ENCODE peak calls at places on chromosomes 2 and 18, in four cellular contexts. W is trophoblast cell, D is neuronal stem cell, U is H9. B is an unnamed sample. For H3K4me1, the result is how much of the 10 kb centered on the place peaks cover.

GRCh38 chr2:5720426-5720825 is 28.2 kb downstream of the SOX11 start:
- DNase-seq in D (no peak), U (no peak), W (no peak), B (peak)

GRCh38 chr2:197504512-197504911 is 4.3 kb downstream of the HSPE1 start:
- DNase-seq in D (no peak), W (no peak), U (no peak), B (no peak)

GRCh38 chr2:53863538-53864227 is 3.9 kb upstream of the GPR75 start:
- DNase-seq in W (no peak), U (no peak), D (no peak), B (no peak)

GRCh38 chr2:7161501-7161900 is 244.3 kb downstream of the RNF144A start:
- DNase-seq in D (no peak), U (no peak), W (peak), B (no peak)

GRCh38 chr2:200127852-200128251 is 172.5 kb downstream of the MAIP1 start:
- DNase-seq in D (no peak), U (no peak), W (peak), B (peak)

GRCh38 chr18:26480897-26481795 is 67.2 kb downstream of the KCTD1 start:
- DNase-seq in D (no peak), U (no peak), W (peak), B (peak)

GRCh38 chr18:56421641-56422040 is 216.8 kb downstream of the TXNL1 start:
- DNase-seq in D (no peak), W (no peak), U (no peak), B (no peak)

GRCh38 chr18:78582131-78582789 is 397.4 kb upstream of the SALL3 start:
- DNase-seq in U (no peak), D (no peak), W (no peak), B (no peak)

GRCh38 chr2:186518945-186519344 is 32.9 kb downstream of the ZC3H15 start:
- DNase-seq in U (no peak), D (no peak), W (peak), B (peak)

GRCh38 chr2:107197601-107198000 is 311.6 kb upstream of the ST6GAL2 start:
- DNase-seq in W (no peak), D (no peak), U (no peak), B (no peak)

GRCh38 chr2:232438951-232439757 is 16.8 kb upstream of the ALPI start:
- DNase-seq in W (peak), D (no peak), U (peak), B (peak)

GRCh38 chr2:47388888-47389287 is 14.1 kb upstream of the MSH2 start:
- DNase-seq in U (no peak), D (no peak), W (no peak), B (peak)

GRCh38 chr2:240569998-240570530 is 1.8 kb downstream of the RNPEPL1 start:
- DNase-seq in D (no peak), W (no peak), U (no peak), B (no peak)

GRCh38 chr2:44932564-44933392 is 8.7 kb upstream of the SIX3 start:
- DNase-seq in D (no peak), U (peak), W (no peak), B (no peak)

GRCh38 chr18:30192216-30192615 is 850.3 kb downstream of the DSC3 start:
- DNase-seq in D (no peak), W (no peak), U (peak), B (no peak)

GRCh38 chr2:160918909-160919503 is 241.2 kb upstream of the TANK start:
- DNase-seq in D (no peak), U (peak), W (peak), B (peak)
- H2BK120ac ChIP-seq in D (no peak), U (no peak), W (peak), B (no peak)

GRCh38 chr18:3593904-3594759 is 144.2 kb downstream of the TGIF1 start:
- DNase-seq in D (peak), W (peak), U (peak), B (peak)

GRCh38 chr18:3597159-3597977 is 147.4 kb downstream of the TGIF1 start:
- DNase-seq in U (no peak), D (no peak), W (no peak), B (peak)

GRCh38 chr18:3595282-3596273 is 145.6 kb downstream of the TGIF1 start:
- DNase-seq in W (peak), D (no peak), U (no peak), B (peak)

GRCh38 chr18:3594760-3595241 is 144.8 kb downstream of the TGIF1 start:
- DNase-seq in W (peak), U (no peak), D (no peak), B (peak)

GRCh38 chr18:3596324-3597158 is 146.6 kb downstream of the TGIF1 start:
- DNase-seq in U (peak), W (peak), D (no peak), B (peak)
- H2BK12ac ChIP-seq in U (no peak), W (peak), D (no peak), B (peak)

GRCh38 chr2:171163261-171163660 is 2.6 kb upstream of the TLK1 start:
- DNase-seq in D (no peak), W (no peak), U (no peak), B (no peak)
- H3K4me1 ChIP-seq in D (under half), W (under half), U (under half), B (under half)

DNA sequence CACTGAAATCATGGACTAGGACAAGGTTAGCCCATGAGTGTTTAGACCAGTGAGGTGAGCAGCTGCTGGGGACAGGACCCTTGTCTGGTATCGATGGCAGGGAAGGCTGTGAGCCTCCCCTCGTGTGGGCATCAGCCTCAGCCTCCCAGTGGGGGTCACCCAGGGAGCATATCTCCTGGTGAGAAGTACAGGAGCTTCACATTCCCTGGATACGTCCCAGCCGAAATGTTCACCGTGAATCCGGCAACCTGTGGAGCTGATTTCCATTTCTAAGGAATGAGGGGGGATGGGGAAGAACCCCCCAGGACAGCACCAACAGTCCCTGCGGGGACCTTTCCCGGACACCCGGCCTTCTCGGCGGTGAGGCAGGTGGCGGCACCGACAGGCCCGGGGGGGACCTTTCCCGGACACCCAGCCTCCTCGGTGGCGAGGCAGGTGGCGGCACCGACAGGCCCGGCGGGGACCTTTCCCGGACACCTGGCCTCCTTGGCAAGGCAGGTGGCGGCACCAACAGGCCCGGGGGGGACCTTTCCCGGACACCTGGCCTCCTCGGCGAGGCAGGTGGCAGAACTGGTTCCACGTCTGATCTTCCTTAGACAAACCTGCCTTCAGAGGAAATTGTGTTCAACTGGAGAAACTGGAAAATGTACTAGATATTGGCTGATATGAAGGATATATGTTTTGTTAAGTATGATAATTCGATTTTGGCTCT is 21.2 kb downstream of the RTP5 start:
- DNase-seq in D (no peak), W (peak), U (no peak), B (no peak)
- H2BK120ac ChIP-seq in D (no peak), W (no peak), U (no peak), B (no peak)

GRCh38 chr2:96138146-96139145 is at the start of gene ASTL:
- DNase-seq in U (peak), W (peak), D (no peak), B (peak)
- H2BK12ac ChIP-seq in U (no peak), W (no peak), D (no peak), B (no peak)

GRCh38 chr2:162071016-162071415 is 3.0 kb downstream of the DPP4 start:
- DNase-seq in W (no peak), D (no peak), U (no peak), B (peak)
- H3K4me1 ChIP-seq in W (under half), D (under half), U (under half), B (under half)

GRCh38 chr2:231228223-231228622 is 29.8 kb downstream of the ARMC9 start:
- DNase-seq in W (no peak), U (peak), D (no peak), B (no peak)
- H2BK120ac ChIP-seq in W (no peak), U (no peak), D (no peak), B (no peak)